ENCODE peak calls at places on chromosome 3, in nine cellular contexts. Q, A, W, P, R, T, E, N and B are unnamed samples.

GRCh38 chr3:11637901-11638668 is 5.6 kb downstream of the VGLL4 start:
- DNase-seq in Q (peak), A (no peak), W (no peak), P (no peak), R (no peak), T (no peak), E (no peak), N (no peak), B (no peak)

GRCh38 chr3:50264389-50264963 is 4.5 kb upstream of the SEMA3B start:
- DNase-seq in Q (peak), A (peak), W (peak), P (peak), R (no peak), T (peak), E (peak), N (no peak), B (peak)

GRCh38 chr3:149199474-149199873 is 22.2 kb downstream of the CP start:
- DNase-seq in Q (no peak), A (no peak), W (no peak), P (no peak), R (no peak), T (no peak), E (no peak), N (no peak), B (no peak)

GRCh38 chr3:129605593-129606521 is 619 bp downstream of the PLXND1 start:
- DNase-seq in Q (no peak), A (no peak), W (peak), P (peak), R (peak), T (peak), E (no peak), N (peak), B (no peak)

GRCh38 chr3:127373701-127374625 is 86.1 kb upstream of the PRR20G start:
- DNase-seq in Q (no peak), A (peak), W (no peak), P (no peak), R (no peak), T (peak), E (no peak), N (no peak), B (peak)

GRCh38 chr3:99895106-99895705 is 77.5 kb downstream of the CMSS1 start:
- DNase-seq in Q (no peak), A (no peak), W (no peak), P (no peak), R (no peak), T (no peak), E (no peak), N (no peak), B (no peak)

GRCh38 chr3:114081022-114081421 is 24.5 kb downstream of the QTRT2 start:
- DNase-seq in Q (no peak), A (no peak), W (no peak), P (no peak), R (no peak), T (no peak), E (no peak), N (no peak), B (no peak)

GRCh38 chr3:150216041-150216811 is 191.9 kb upstream of the TSC22D2 start:
- DNase-seq in Q (peak), A (peak), W (no peak), P (no peak), R (no peak), T (no peak), E (peak), N (no peak), B (no peak)

GRCh38 chr3:67578416-67578815 is 76.0 kb downstream of the SUCLG2 start:
- DNase-seq in Q (no peak), A (no peak), W (no peak), P (no peak), R (no peak), T (no peak), E (peak), N (no peak), B (no peak)

GRCh38 chr3:149763565-149763964 is 11.3 kb upstream of the COMMD2 start:
- DNase-seq in Q (no peak), A (no peak), W (no peak), P (peak), R (no peak), T (no peak), E (no peak), N (no peak), B (no peak)

GRCh38 chr3:96863129-96863740 is 48.8 kb downstream of the EPHA6 start:
- DNase-seq in Q (no peak), A (no peak), W (no peak), P (peak), R (no peak), T (peak), E (peak), N (peak), B (no peak)

GRCh38 chr3:38582316-38582715 is 67.2 kb downstream of the SCN5A start:
- DNase-seq in Q (no peak), A (peak), W (no peak), P (no peak), R (no peak), T (no peak), E (no peak), N (no peak), B (no peak)

DNA sequence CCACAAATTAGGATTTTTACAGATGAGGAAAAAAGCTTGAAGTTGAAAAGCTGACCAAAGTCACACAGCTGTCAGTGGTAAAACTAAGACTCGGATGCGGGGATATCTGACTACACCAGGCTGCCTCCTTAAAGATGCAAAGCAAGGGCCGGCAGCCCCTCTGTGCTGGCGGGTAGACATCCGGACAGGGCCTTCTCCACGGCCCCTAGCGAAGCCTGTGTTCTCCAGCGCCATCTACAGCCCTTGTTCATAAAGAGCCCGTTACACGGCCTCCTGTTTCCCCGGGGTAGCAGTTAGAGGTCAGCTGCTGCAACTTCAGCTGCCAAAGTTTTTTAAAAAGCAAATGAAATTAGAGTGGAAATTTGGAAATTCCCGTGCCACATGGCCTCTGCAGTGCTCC is 383.0 kb downstream of the TBL1XR1 start:
- DNase-seq in Q (no peak), A (no peak), W (no peak), P (no peak), R (no peak), T (peak), E (peak), N (no peak), B (peak)
- TF ChIP-seq CTCF in Q (peak), A (no peak), W (peak), P (peak), R (no peak), T (peak), E (peak), N (peak), B (no peak)

DNA sequence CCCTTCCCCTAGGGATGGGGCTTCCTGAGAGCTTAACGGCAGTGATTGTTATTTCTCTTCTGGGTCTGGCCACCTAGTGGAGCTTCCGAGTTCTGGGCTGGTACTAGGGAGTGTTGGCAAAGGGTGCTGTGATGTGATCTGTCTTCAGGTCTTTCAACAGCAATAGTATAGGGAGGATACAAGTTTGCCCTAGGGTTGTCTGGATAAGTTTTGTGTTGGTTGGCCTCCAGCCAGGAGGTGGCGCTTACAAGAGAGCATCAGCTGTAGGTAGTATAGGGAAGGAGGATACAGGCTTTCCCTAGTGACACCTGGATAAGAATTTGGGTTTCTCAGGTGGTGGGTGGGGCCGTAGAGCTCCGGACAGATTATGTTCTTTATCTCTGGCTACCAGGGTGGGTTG is 19.2 kb upstream of the CPOX start:
- DNase-seq in Q (no peak), A (peak), W (no peak), P (peak), R (no peak), T (peak), E (no peak), N (peak), B (peak)
- TF ChIP-seq CTCF in Q (no peak), A (no peak), W (no peak), P (peak), R (no peak), T (no peak), E (peak), N (peak), B (peak)

GRCh38 chr3:146222204-146223046 is 28.5 kb downstream of the PLSCR4 start:
- DNase-seq in Q (no peak), A (no peak), W (no peak), P (no peak), R (no peak), T (peak), E (peak), N (no peak), B (peak)
- TF ChIP-seq CTCF in Q (no peak), A (no peak), W (no peak), P (peak), R (no peak), T (no peak), E (no peak), N (no peak), B (peak)

GRCh38 chr3:194619741-194620140 is 13.5 kb downstream of the TMEM44 start:
- DNase-seq in Q (no peak), A (no peak), W (peak), P (no peak), R (no peak), T (no peak), E (no peak), N (no peak), B (no peak)
- TF ChIP-seq CTCF in Q (no peak), A (no peak), W (no peak), P (no peak), R (no peak), T (no peak), E (no peak), N (no peak), B (no peak)

DNA sequence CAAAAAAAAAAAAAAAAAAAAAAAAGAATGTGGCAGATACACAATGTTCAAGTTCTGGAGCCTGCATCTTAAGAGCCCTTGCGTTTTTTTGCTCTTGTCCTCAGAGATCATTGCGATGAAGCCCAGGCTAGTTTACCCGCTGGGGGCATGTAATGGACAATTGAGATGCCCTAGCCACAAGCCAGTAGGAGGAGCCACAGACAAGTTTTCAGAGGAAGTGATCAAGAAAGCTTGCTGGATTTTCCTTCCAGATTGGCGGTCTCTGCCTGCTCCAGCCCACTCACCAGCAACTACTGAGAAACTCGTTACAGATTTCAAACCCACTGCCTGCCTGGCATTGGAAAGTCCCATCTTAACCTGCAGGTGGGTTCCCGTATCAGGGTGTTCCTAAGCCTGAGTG is 192.1 kb upstream of the EOMES start:
- DNase-seq in Q (no peak), A (no peak), W (no peak), P (no peak), R (no peak), T (no peak), E (no peak), N (no peak), B (no peak)
- TF ChIP-seq CTCF in Q (peak), A (no peak), W (no peak), P (peak), R (no peak), T (no peak), E (no peak), N (no peak), B (no peak)